ENCODE peak calls at places on chromosomes 12 and 14, in four cellular contexts. N is AG04450, W is HFFc6, H is tibial artery. A is an unnamed sample.

GRCh38 chr12:49917788-49918173 is 14.1 kb upstream of the FAIM2 start:
- DNase-seq in N (no peak), W (no peak), H (no peak), A (no peak)

GRCh38 chr14:54637829-54638446 is 71.0 kb downstream of the SAMD4A start:
- DNase-seq in N (no peak), W (peak), H (no peak), A (peak)

GRCh38 chr14:105117710-105118385 is 50.7 kb downstream of the JAG2 start:
- DNase-seq in N (no peak), W (no peak), H (peak), A (no peak)

GRCh38 chr14:55454264-55455151 is 14.1 kb upstream of the TBPL2 start:
- DNase-seq in N (peak), W (peak), H (no peak), A (no peak)

GRCh38 chr12:127083028-127083949 is 1183.7 kb upstream of the TMEM132C start:
- DNase-seq in N (peak), W (peak), H (no peak), A (no peak)

GRCh38 chr12:105252901-105253300 is 16.9 kb upstream of the APPL2 start:
- DNase-seq in N (no peak), W (no peak), H (no peak), A (no peak)

GRCh38 chr12:77973579-77973978 is 142.9 kb downstream of the NAV3 start:
- DNase-seq in N (no peak), W (no peak), H (no peak), A (peak)

GRCh38 chr14:37150414-37150813 is 22.0 kb downstream of the SLC25A21 start:
- DNase-seq in N (peak), W (peak), H (no peak), A (peak)

GRCh38 chr14:104383088-104383805 is 196.3 kb upstream of the C14orf180 start:
- DNase-seq in N (no peak), W (no peak), H (peak), A (no peak)

GRCh38 chr12:2358986-2359658 is 306.3 kb downstream of the CACNA1C start:
- DNase-seq in N (no peak), W (no peak), H (no peak), A (no peak)

GRCh38 chr14:100375273-100375962 is 52.3 kb downstream of the SLC25A47 start:
- DNase-seq in N (peak), W (peak), H (peak), A (peak)

GRCh38 chr12:113912761-113913295 is 53.3 kb downstream of the RBM19 start:
- DNase-seq in N (peak), W (peak), H (no peak), A (peak)

GRCh38 chr14:95741051-95741490 is 27.1 kb upstream of the TCL1A start:
- DNase-seq in N (no peak), W (no peak), H (no peak), A (no peak)

GRCh38 chr12:70609739-70610491 is 27.3 kb downstream of the PTPRB start:
- DNase-seq in N (no peak), W (no peak), H (peak), A (peak)

GRCh38 chr12:31118347-31118830 is 44.7 kb downstream of the DDX11 start:
- DNase-seq in N (no peak), W (no peak), H (no peak), A (peak)

GRCh38 chr14:100488057-100488456 is 99.2 kb downstream of the BEGAIN start:
- DNase-seq in N (no peak), W (no peak), H (no peak), A (no peak)

GRCh38 chr12:64010069-64010686 is 165.7 kb downstream of the SRGAP1 start:
- DNase-seq in N (peak), W (peak), H (no peak), A (no peak)

GRCh38 chr14:89279649-89280232 is 137.3 kb downstream of the FOXN3 start:
- DNase-seq in N (no peak), W (no peak), H (peak), A (peak)

GRCh38 chr12:95326450-95326849 is 108.8 kb downstream of the VEZT start:
- DNase-seq in N (no peak), W (no peak), H (no peak), A (no peak)

GRCh38 chr12:42776396-42776795 is 186.8 kb upstream of the PRICKLE1 start:
- DNase-seq in N (no peak), W (no peak), H (no peak), A (no peak)

GRCh38 chr14:89117017-89117416 is 292.6 kb downstream of the TTC8 start:
- DNase-seq in N (no peak), W (no peak), H (no peak), A (no peak)

GRCh38 chr12:109264095-109264942 is 44.8 kb downstream of the FOXN4 start:
- DNase-seq in N (peak), W (peak), H (no peak), A (peak)

GRCh38 chr12:45204757-45205156 is 11.1 kb upstream of the ANO6 start:
- DNase-seq in N (no peak), W (no peak), H (no peak), A (no peak)

GRCh38 chr14:79074501-79074900 is 904.3 kb downstream of the NRXN3 start:
- DNase-seq in N (no peak), W (no peak), H (no peak), A (no peak)

GRCh38 chr14:59754256-59754655 is 116.3 kb downstream of the RTN1 start:
- DNase-seq in N (no peak), W (no peak), H (no peak), A (no peak)

GRCh38 chr12:108312885-108313203 is 26.3 kb downstream of the CMKLR1 start:
- DNase-seq in N (no peak), W (no peak), H (peak), A (no peak)

GRCh38 chr12:53071591-53072551 is 7.3 kb downstream of the SPRYD3 start:
- DNase-seq in N (no peak), W (no peak), H (peak), A (no peak)

GRCh38 chr12:57126561-57126960 is 1.7 kb upstream of the LRP1 start:
- DNase-seq in N (no peak), W (no peak), H (no peak), A (no peak)
- TF ChIP-seq CTCF in N (no peak), W (no peak), H (no peak), A (no peak)

DNA sequence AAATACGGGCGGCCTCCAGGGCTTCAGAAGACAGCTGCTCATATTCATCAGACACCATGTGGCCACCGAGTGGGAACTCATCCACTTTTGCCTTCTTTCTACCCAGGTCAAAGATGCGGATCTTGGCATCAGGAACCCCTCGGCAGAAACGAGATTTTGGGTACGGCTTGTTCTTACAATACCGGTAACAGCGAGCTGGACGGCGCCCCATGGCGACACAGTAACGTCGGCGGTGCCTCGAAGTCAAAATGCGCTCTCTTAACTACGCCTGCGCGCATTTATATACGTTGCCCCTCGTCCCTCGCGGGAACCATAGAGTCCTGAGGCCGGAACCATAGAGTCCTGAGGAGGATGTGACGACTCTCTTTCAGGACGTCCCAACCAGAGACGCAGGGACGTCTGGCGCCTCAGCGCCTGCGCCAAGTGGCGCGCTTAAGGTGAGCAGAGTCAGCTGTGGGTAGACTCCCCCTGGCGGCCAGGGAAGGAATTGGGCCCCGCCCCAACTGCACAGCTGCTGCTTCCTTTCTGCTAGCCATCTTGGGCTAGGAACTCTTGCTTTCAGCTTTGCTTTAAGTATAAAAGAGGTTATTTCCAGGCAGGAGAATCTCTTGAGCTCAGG is at the start of gene RPL10L:
- DNase-seq in N (no peak), W (no peak), H (no peak), A (peak)
- TF ChIP-seq CTCF in N (no peak), W (no peak), H (no peak), A (no peak)

GRCh38 chr12:12266873-12267634 is at the start of gene LRP6:
- DNase-seq in N (peak), W (peak), H (peak), A (peak)
- TF ChIP-seq CTCF in N (no peak), W (peak), H (no peak), A (no peak)

GRCh38 chr12:6868211-6869048 is 1.1 kb downstream of the TPI1 start:
- DNase-seq in N (no peak), W (peak), H (no peak), A (no peak)

GRCh38 chr12:6872073-6873048 is 742 bp downstream of the SPSB2 start:
- DNase-seq in N (no peak), W (peak), H (peak), A (peak)

GRCh38 chr12:6869049-6870021 is 2.0 kb downstream of the TPI1 start:
- DNase-seq in N (peak), W (peak), H (peak), A (peak)

GRCh38 chr12:6871052-6871957 is 1.8 kb downstream of the SPSB2 start:
- DNase-seq in N (no peak), W (peak), H (no peak), A (no peak)

DNA sequence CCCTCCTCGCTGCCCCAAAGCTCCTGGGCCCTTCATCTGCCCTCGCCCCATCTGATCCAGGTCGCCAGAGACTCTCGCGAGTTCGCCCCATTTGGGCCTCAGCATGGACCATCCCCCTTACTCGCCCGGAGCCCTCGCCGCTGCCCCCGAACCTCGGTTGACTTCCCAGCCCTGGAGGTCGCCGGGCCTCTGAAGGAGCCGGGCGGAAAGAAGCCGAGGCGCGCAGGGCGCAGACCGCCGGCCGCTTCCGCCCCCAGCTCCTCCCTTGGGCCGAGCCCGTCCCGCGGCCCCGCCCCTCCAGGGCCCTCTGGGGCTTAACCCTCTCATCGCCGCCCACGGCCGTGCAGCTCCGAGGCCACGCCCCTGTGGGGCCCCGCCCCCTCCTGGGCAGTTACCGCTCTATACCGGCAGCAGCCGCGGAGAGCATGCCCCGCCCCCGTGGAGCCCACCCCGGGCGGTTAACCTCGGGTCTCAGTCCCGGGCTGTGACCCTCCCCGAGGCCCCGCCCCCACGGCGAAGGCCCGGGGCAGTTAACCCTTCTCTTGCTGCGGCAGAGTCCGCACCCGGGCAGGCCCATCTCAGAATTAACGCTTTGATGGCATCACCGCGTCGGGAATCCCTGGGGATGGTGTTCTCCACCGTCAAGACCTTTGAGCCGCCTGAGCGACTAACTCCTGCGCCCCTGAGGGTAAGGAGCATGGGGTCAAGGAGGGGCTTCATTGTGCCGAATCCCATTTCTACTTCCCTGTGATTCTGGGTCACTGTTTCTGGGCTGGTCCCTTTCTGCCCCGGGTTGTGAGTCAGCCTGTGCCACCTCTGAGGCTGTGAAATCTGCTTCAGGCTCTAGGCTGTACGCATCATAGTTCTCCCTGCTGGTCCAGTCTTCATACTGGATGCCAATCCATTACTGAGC is at the start of gene SPSB2:
- DNase-seq in N (peak), W (peak), H (peak), A (peak)
- TF ChIP-seq CTCF in N (no peak), W (no peak), H (no peak), A (no peak)

DNA sequence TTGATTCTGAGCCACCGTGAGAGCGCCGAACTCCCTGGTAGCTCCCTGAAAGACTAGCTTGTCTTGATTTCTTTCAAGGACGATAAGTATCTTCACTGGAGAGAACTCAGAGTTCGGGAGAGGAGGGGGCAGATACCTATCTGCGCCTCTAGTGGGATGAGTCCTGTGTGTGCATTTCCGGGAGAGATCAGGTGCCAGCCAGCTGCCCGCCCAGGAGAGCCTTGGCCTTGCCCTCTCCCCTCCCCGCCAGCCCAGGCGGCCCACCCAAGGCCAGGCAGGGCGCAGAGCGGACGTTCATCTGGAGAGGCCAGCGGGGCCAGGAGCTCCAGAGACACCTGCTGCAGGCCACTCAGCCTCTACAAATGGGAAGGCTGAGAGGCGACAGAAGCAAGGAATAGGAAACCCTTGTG is 1.0 kb downstream of the CD9 start:
- DNase-seq in N (no peak), W (no peak), H (no peak), A (no peak)
- TF ChIP-seq CTCF in N (no peak), W (no peak), H (no peak), A (no peak)

GRCh38 chr12:23752245-23752644 is 197.2 kb downstream of the SOX5 start:
- DNase-seq in N (no peak), W (no peak), H (no peak), A (no peak)

GRCh38 chr12:23751641-23752040 is 197.8 kb downstream of the SOX5 start:
- DNase-seq in N (no peak), W (no peak), H (no peak), A (no peak)

GRCh38 chr12:23756416-23756815 is 193.1 kb downstream of the SOX5 start:
- DNase-seq in N (no peak), W (no peak), H (no peak), A (no peak)

GRCh38 chr12:23750923-23751322 is 198.5 kb downstream of the SOX5 start:
- DNase-seq in N (peak), W (no peak), H (no peak), A (no peak)

GRCh38 chr12:23753627-23754358 is 195.7 kb downstream of the SOX5 start:
- DNase-seq in N (no peak), W (no peak), H (no peak), A (no peak)
- TF ChIP-seq CTCF in N (no peak), W (no peak), H (no peak), A (no peak)

GRCh38 chr14:91398707-91399106 is 18.9 kb downstream of the CCDC88C start:
- DNase-seq in N (no peak), W (no peak), H (no peak), A (no peak)
- TF ChIP-seq CTCF in N (no peak), W (no peak), H (no peak), A (no peak)